ENCODE peak calls at places on chromosomes 16 and 17, in ten cellular contexts. B is stomach; Y is lung; D is endothelial cell of umbilical vein; X is BE2C; Q is effector memory CD4-positive, alpha-beta T cell; U is cardiac muscle cell; A is heart right ventricle; L is neuronal stem cell; Z is aorta. P is an unnamed sample.

GRCh38 chr16:7405166-7405565 is 72.5 kb downstream of the RBFOX1 start:
- DNase-seq in Z (no peak), A (peak; percentile 50), U (no peak), B (peak; percentile 27), X (no peak), Q (no peak), Y (peak; percentile 39), L (peak; percentile 11), D (no peak), P (no peak)

GRCh38 chr16:88084881-88085280 is 133.6 kb downstream of the BANP start:
- DNase-seq in L (no peak), D (no peak), A (no peak), X (no peak), Z (no peak), B (no peak), Q (no peak), U (peak; percentile 19), Y (no peak), P (no peak)

GRCh38 chr16:57192146-57192545 is 6.0 kb downstream of the RSPRY1 start:
- DNase-seq in A (no peak), U (no peak), L (no peak), D (no peak), X (no peak), Z (no peak), B (no peak), Y (no peak), Q (no peak), P (no peak)

GRCh38 chr17:48059125-48059668 is 11.0 kb downstream of the NFE2L1 start:
- DNase-seq in L (no peak), X (no peak), Q (no peak), U (no peak), B (no peak), A (no peak), D (no peak), Z (no peak), Y (no peak), P (no peak)

GRCh38 chr16:8063151-8063550 is 527.2 kb downstream of the TMEM114 start:
- DNase-seq in Y (no peak), Q (no peak), A (no peak), X (no peak), B (no peak), D (no peak), L (no peak), U (no peak), Z (no peak), P (no peak)

GRCh38 chr17:8005357-8005756 is 2.9 kb downstream of the GUCY2D start:
- DNase-seq in X (no peak), U (no peak), A (no peak), Y (no peak), Q (no peak), B (no peak), L (no peak), D (no peak), Z (no peak), P (no peak)

GRCh38 chr17:56112086-56112485 is 41.2 kb upstream of the ANKFN1 start:
- DNase-seq in Q (no peak), X (no peak), U (no peak), Z (no peak), B (no peak), D (no peak), Y (no peak), L (no peak), A (no peak), P (no peak)

GRCh38 chr17:34683390-34683789 is 104.0 kb downstream of the TMEM132E start:
- DNase-seq in L (no peak), D (no peak), B (no peak), Z (no peak), Y (no peak), Q (no peak), X (no peak), A (no peak), U (no peak), P (peak; percentile 47)

GRCh38 chr17:43755389-43755875 is 3.2 kb downstream of the SOST start:
- DNase-seq in A (no peak), X (no peak), D (no peak), U (peak; percentile 41), Z (peak; percentile 82), L (peak; percentile 45), Q (no peak), B (no peak), Y (no peak), P (no peak)

DNA sequence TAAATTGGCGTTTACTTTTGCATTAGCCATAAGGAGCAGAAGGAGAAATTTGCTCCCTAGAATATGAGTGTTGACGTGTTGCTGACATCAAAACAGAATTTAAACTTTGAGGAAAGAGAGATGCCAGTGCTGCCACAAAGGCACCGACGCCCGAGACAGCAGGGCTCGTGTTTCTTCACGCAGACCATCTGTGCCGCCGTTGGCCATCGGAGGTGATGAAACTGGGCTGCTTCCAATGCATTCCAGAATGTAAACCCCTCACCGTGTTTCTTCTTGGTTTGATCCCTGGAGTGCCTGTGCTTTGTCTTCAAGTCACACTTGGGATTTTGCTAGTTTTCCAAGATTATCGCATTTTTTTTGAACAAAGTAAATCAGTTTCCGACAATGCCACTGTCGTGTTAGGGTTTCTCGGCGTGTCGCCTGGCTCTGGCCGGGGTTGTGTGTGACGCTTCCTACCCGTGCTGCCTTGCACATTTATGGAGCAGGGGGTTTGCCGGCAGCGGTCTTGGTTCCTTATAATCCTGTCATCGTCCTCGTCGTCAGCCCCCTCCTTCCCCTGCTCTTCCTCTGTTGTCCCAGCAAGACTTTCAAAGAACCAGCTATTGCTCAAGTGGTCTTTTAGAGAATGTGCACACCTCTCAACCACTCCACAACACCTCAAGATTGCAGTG is 103.9 kb downstream of the METRNL start:
- DNase-seq in B (no peak), U (peak; percentile 29), Z (peak; percentile 63), Y (peak; percentile 20), A (no peak), Q (no peak), L (no peak), D (no peak), X (no peak), P (peak; percentile 56)
- H3K9me3 ChIP-seq in B (no peaks in the 10 kb centered on the region), U (no peaks in the 10 kb centered on the region), Z (no peaks in the 10 kb centered on the region), Y (no peaks in the 10 kb centered on the region), A (no peaks in the 10 kb centered on the region), Q (no peaks in the 10 kb centered on the region), L (peaks cover 27% of the 10 kb centered on the region), D (no peaks in the 10 kb centered on the region), X (no peaks in the 10 kb centered on the region), P (peaks cover 6% of the 10 kb centered on the region)

GRCh38 chr17:40980117-40980516 is 4.0 kb downstream of the KRT40 start:
- DNase-seq in X (no peak), Q (no peak), B (no peak), Z (no peak), A (no peak), Y (no peak), L (no peak), U (no peak), D (no peak), P (no peak)
- H3K36me3 ChIP-seq in X (no peaks in the 10 kb centered on the region), Q (no peaks in the 10 kb centered on the region), B (no peaks in the 10 kb centered on the region), Z (no peaks in the 10 kb centered on the region), A (no peaks in the 10 kb centered on the region), Y (no peaks in the 10 kb centered on the region), L (no peaks in the 10 kb centered on the region), U (no peaks in the 10 kb centered on the region), D (no peaks in the 10 kb centered on the region), P (no peaks in the 10 kb centered on the region)

DNA sequence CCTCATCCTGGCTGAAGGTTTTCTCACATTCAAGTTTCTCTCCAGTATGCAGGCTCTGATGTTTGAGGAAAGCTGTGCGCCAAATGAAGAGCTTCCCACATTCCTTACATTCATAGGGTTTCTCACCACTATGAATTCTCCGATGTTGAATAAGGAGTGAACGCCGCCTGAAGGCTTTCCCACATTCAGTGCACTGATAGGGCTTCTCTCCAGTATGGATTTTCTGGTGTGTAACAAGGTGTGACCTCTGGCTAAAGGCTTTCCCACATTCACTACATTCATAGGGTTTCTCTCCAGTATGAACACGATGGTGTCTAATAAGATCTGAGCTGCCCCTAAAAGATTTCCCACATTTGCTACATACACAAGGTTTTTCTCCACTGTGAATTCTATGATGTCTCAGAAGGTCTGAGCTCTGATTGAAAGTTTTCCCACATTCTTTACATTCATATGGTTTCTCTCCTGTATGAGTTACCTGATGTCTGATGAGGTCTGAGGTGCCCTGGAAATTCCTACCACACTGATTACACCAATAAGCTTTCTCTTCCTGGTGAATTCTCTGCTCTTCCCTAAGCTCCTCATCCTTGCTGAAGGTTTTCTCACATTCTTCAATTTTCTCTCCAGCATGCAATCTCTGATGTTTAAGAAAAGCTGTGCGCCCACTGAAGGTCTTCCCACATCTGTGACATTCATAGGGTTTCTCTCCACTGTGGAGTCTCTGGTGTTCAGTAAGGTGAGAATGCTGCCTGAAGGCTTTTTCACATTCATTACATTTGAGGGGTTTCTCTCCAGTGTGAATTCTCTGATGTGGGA is 8.9 kb downstream of the ZNF594 start:
- DNase-seq in L (no peak), D (no peak), X (no peak), Q (no peak), A (no peak), B (no peak), Y (no peak), U (no peak), Z (no peak), P (no peak)
- H3K9me3 ChIP-seq in L (peaks cover 52% of the 10 kb centered on the region), D (peaks cover 34% of the 10 kb centered on the region), X (peaks cover 2% of the 10 kb centered on the region), Q (peaks cover 59% of the 10 kb centered on the region), A (peaks cover 89% of the 10 kb centered on the region), B (peaks cover 82% of the 10 kb centered on the region), Y (peaks cover 38% of the 10 kb centered on the region), U (peaks cover 13% of the 10 kb centered on the region), Z (peaks cover 36% of the 10 kb centered on the region), P (peaks cover 51% of the 10 kb centered on the region)

DNA sequence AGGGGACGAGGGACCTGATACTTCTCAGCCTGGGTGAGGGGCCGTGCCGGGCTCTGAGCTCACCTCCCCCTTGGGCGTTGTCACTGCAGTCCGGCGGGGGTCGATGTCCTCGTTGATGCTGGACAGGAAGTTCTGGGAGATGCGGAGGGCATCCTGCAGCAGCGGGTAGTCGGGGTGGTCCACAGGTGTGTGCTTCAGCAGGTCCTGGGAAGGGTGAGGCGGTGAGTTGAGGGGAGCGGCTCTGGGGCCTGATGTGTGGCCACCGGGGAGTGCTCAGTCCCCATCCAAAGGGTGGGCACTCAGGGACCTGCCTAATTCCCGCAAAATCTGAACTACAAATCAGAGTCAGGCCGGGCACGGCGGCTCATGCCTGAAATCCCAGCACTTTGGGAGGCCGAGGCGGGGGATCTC is 75.6 kb downstream of the TIMM22 start:
- DNase-seq in D (no peak), U (no peak), B (no peak), Y (no peak), Z (peak; percentile 70), A (no peak), Q (no peak), L (no peak), X (no peak), P (no peak)
- H3K36me3 ChIP-seq in D (peaks cover 30% of the 10 kb centered on the region), U (peaks cover 2% of the 10 kb centered on the region), B (peaks cover 95% of the 10 kb centered on the region), Y (peaks cover 55% of the 10 kb centered on the region), Z (peaks cover 8% of the 10 kb centered on the region), A (peaks cover 86% of the 10 kb centered on the region), Q (peaks cover 34% of the 10 kb centered on the region), L (peaks cover 39% of the 10 kb centered on the region), X (no peaks in the 10 kb centered on the region), P (peaks cover 48% of the 10 kb centered on the region)

DNA sequence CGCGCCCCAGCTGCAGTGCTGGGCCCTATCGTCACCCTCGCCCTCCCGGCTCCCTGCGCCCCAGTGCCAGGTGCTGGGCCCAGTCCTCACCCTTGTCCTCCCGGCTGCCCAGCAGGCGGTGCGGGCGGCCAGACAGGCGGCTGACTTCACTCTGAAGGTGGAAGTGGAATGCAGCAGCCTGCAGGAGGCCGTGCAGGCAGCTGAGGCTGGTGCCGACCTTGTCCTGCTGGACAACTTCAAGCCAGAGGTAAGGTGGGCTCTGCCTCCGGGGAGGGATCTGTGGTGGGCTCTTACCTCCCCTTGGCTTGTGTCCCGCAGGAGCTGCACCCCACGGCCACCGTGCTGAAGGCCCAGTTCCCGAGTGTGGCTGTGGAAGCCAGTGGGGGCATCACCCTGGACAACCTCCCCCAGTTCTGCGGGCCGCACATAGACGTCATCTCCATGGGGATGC is 17.9 kb downstream of the QPRT start:
- DNase-seq in Y (no peak), X (no peak), Q (no peak), D (no peak), L (no peak), Z (peak; percentile 58), B (no peak), U (no peak), A (no peak), P (no peak)
- H3K9me3 ChIP-seq in Y (no peaks in the 10 kb centered on the region), X (no peaks in the 10 kb centered on the region), Q (no peaks in the 10 kb centered on the region), D (no peaks in the 10 kb centered on the region), L (peaks cover 12% of the 10 kb centered on the region), Z (no peaks in the 10 kb centered on the region), B (no peaks in the 10 kb centered on the region), U (no peaks in the 10 kb centered on the region), A (no peaks in the 10 kb centered on the region), P (no peaks in the 10 kb centered on the region)